ENCODE peak calls at places on chromosomes 6 and 20, in nine cellular contexts. P, T, L, Q, C, B, V, N and I are unnamed samples.

GRCh38 chr6:37818536-37819176 is 871 bp upstream of the ZFAND3 start:
- DNase-seq in V (peak), B (peak), T (peak), N (peak), C (peak), P (peak), L (peak), Q (peak), I (peak)

GRCh38 chr6:36245572-36246031 is 24.3 kb upstream of the PNPLA1 start:
- DNase-seq in P (no peak), T (no peak), C (no peak), V (no peak), Q (no peak), N (no peak), B (no peak), L (peak), I (no peak)

GRCh38 chr20:62926229-62927127 is at the start of gene DIDO1:
- DNase-seq in B (peak), Q (peak), L (peak), C (peak), P (peak), V (peak), N (peak), T (peak), I (peak)

GRCh38 chr6:43060034-43060754 is 763 bp downstream of the KLC4 start:
- DNase-seq in L (no peak), C (no peak), P (no peak), V (no peak), N (no peak), Q (no peak), T (peak), B (no peak), I (peak)

GRCh38 chr20:1669304-1669703 is 11.7 kb upstream of the SIRPG start:
- DNase-seq in V (no peak), P (no peak), T (peak), B (no peak), C (no peak), N (no peak), Q (no peak), L (no peak), I (no peak)

GRCh38 chr6:37812835-37813234 is 6.7 kb upstream of the ZFAND3 start:
- DNase-seq in Q (no peak), B (no peak), V (no peak), N (no peak), C (no peak), T (no peak), P (no peak), L (no peak), I (no peak)

GRCh38 chr6:30169658-30170614 is 6.6 kb downstream of the TRIM15 start:
- DNase-seq in B (peak), N (peak), C (peak), Q (peak), V (no peak), L (peak), P (no peak), T (peak), I (no peak)

GRCh38 chr20:40160151-40160550 is 528.9 kb downstream of the MAFB start:
- DNase-seq in N (peak), L (peak), P (peak), T (no peak), Q (no peak), B (peak), V (peak), C (peak), I (peak)

GRCh38 chr6:53090576-53090975 is 25.4 kb downstream of the FBXO9 start:
- DNase-seq in P (no peak), Q (no peak), N (peak), C (no peak), T (no peak), B (no peak), L (no peak), V (no peak), I (no peak)

GRCh38 chr6:155077784-155078183 is 82.7 kb downstream of the TIAM2 start:
- DNase-seq in P (no peak), C (no peak), B (no peak), N (no peak), Q (no peak), T (no peak), L (no peak), V (no peak), I (no peak)

GRCh38 chr6:13766201-13766634 is 48.1 kb downstream of the MCUR1 start:
- DNase-seq in Q (no peak), C (peak), L (no peak), P (no peak), T (peak), N (peak), V (no peak), B (no peak), I (peak)

GRCh38 chr20:45861157-45862075 is 4.0 kb downstream of the ZSWIM3 start:
- DNase-seq in N (no peak), P (no peak), L (no peak), V (no peak), C (no peak), B (no peak), T (no peak), Q (no peak), I (no peak)

GRCh38 chr6:150403458-150404245 is 34.8 kb downstream of the IYD start:
- DNase-seq in N (peak), B (no peak), Q (no peak), L (no peak), P (peak), V (peak), T (peak), C (no peak), I (no peak)

GRCh38 chr6:47096233-47096887 is 54.2 kb upstream of the ADGRF1 start:
- DNase-seq in T (no peak), L (no peak), V (no peak), P (no peak), N (no peak), B (no peak), Q (no peak), C (peak), I (peak)

GRCh38 chr6:47097092-47097945 is 55.2 kb upstream of the ADGRF1 start:
- DNase-seq in V (peak), T (peak), C (peak), N (peak), L (peak), B (peak), P (peak), Q (peak), I (peak)

GRCh38 chr6:47094351-47094925 is 52.3 kb upstream of the ADGRF1 start:
- DNase-seq in T (peak), L (no peak), V (no peak), Q (no peak), C (no peak), P (peak), B (no peak), N (peak), I (no peak)

GRCh38 chr6:47102331-47102730 is 60.2 kb upstream of the ADGRF1 start:
- DNase-seq in C (no peak), T (peak), L (no peak), B (no peak), Q (no peak), N (no peak), V (no peak), P (no peak), I (no peak)

DNA sequence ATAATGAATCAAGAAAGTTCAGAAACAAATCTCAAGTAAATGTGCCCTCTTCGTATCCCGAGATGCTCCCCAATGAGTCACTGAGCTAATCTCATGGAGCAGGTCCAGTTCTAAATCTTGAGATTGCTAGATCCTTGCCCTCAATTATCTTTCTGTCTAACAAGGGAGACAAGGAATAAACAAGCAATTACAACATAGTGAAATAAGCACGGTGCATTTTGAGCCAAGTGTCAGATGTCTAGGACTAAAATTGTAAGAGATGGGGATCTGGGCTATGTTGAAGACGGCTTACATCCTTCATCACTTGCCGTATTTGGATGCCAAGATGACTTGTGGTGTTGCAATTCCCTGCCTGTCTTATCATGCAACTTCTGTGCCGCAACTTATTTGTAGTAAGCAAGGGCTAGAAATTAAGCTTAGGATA is 56.5 kb upstream of the ADGRF1 start:
- DNase-seq in T (no peak), N (peak), Q (no peak), P (no peak), C (no peak), V (no peak), B (no peak), L (no peak), I (no peak)
- H3K27ac ChIP-seq in T (peak), N (no peak), Q (no peak), P (no peak), C (no peak), V (no peak), B (no peak), L (no peak), I (no peak)

GRCh38 chr6:19664878-19665715 is 172.1 kb upstream of the ID4 start:
- DNase-seq in C (no peak), B (no peak), V (no peak), Q (no peak), T (no peak), L (no peak), P (no peak), N (no peak), I (no peak)
- H3K4me3 ChIP-seq in C (no peak), B (no peak), V (no peak), Q (no peak), T (no peak), L (no peak), P (no peak), N (no peak), I (no peak)

DNA sequence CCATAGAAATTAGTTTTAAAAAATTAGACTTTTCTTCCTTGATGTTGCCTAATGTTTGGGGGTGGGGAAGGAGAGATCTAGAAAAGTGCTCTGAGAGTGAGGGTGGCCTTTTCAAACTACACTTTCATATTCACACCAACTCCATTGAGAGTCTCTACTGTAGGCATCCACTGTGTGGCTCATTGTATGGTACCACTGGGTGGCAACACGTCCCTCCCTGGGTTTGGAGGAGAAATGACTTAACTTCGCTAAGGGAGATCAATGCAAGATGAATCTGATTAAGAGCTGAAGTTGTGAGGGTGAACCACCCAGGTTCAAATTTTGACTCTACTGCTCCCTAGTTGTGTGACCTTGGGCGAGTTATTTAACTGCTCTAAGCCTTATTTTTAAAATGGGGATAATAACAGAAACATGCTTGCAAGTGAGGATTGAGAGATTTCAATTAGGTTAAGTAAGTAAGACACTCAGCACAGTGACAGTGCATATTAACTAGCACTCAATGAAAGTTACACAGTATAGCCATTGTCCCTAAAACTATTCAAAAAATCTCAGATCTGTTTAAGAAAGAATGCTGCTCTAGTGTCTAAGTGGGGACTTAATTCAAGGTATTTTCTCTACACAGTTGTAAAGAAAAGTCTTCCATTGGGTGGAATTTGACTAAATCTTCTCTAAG is 193.5 kb upstream of the CNR1 start:
- DNase-seq in B (no peak), Q (no peak), V (no peak), T (no peak), P (no peak), L (peak), N (no peak), C (no peak), I (no peak)
- H3K27ac ChIP-seq in B (no peak), Q (no peak), V (no peak), T (no peak), P (no peak), L (no peak), N (no peak), C (no peak), I (no peak)

DNA sequence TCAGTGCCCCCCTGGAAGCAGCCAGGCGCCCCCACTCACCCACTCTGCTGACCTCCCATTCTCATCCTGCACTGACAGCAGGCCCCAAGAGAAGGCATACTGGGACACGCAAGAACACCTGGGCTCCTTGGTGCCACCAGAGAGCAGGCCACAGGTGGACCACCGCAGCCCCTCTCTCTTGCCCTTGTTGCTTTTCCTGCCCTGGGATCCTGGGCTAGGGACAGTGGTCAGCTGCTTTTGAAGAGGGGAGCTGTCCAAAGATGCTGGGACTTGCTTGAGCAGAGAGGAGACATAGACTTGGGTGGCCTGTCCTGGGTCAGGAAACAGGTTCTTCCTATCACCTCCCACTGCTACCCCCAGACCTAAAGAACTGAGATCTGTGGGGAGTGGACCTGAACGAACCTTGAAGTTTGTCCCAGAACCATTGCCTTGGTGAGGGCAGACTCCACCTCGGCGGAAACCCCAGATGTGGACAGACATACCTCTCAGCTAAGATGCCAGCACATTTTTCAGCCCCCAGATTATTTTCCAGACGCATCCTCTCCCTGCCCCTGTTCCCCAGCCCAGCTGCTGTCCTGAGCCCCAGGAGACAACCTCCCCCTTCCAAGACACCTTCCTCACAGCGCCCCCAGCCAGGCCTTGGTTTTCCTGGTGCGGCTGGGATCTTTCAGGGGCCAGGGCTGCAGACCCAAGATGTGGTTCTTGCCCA is 1.1 kb downstream of the GLP1R start:
- DNase-seq in P (no peak), C (no peak), Q (no peak), T (no peak), B (no peak), V (no peak), L (peak), N (no peak), I (no peak)
- H3K4me3 ChIP-seq in P (peak), C (peak), Q (no peak), T (no peak), B (no peak), V (no peak), L (no peak), N (no peak), I (no peak)